ENCODE peak calls at places on chromosomes 3 and 15, in six cellular contexts. S is lower lobe of right lung, Z is endodermal cell, F is heart left ventricle, Q is right cardiac atrium, N is A549. M is an unnamed sample.

GRCh38 chr15:31434418-31435255 is 108.0 kb downstream of the KLF13 start:
- DNase-seq in F (peak), N (no peak), Q (peak), Z (no peak), S (peak), M (no peak)

GRCh38 chr3:57127849-57128566 is 37.1 kb downstream of the IL17RD start:
- DNase-seq in Z (no peak), S (no peak), F (no peak), N (no peak), Q (no peak), M (peak)

GRCh38 chr3:48186993-48187578 is 1.1 kb downstream of the CDC25A start:
- DNase-seq in F (no peak), Z (no peak), Q (no peak), S (no peak), N (no peak), M (peak)

GRCh38 chr15:82851981-82852511 is 42.6 kb downstream of the WHAMM start:
- DNase-seq in N (no peak), Q (no peak), F (no peak), S (no peak), Z (no peak), M (no peak)

GRCh38 chr3:12357456-12357855 is 68.6 kb downstream of the PPARG start:
- DNase-seq in S (no peak), Q (no peak), F (no peak), N (no peak), Z (no peak), M (no peak)

GRCh38 chr3:100574536-100574935 is 34.9 kb upstream of the ADGRG7 start:
- DNase-seq in F (no peak), N (no peak), Q (no peak), Z (no peak), S (no peak), M (no peak)

GRCh38 chr3:195886181-195887141 is 21.9 kb downstream of the TNK2 start:
- DNase-seq in F (peak), S (no peak), Q (peak), Z (no peak), N (no peak), M (peak)

GRCh38 chr3:196454935-196455334 is 22.7 kb upstream of the UBXN7 start:
- DNase-seq in F (no peak), Q (no peak), N (no peak), S (no peak), Z (no peak), M (no peak)

GRCh38 chr15:88635343-88635742 is 3.5 kb upstream of the ISG20 start:
- DNase-seq in S (no peak), Z (no peak), Q (no peak), N (no peak), F (no peak), M (no peak)

GRCh38 chr3:127404614-127405598 is 117.1 kb upstream of the PRR20G start:
- DNase-seq in F (no peak), S (peak), Z (peak), N (no peak), Q (no peak), M (no peak)

GRCh38 chr3:87000940-87001339 is 10.0 kb upstream of the VGLL3 start:
- DNase-seq in F (no peak), Z (no peak), N (no peak), S (no peak), Q (no peak), M (no peak)

GRCh38 chr3:188959013-188959412 is 212.8 kb upstream of the TPRG1 start:
- DNase-seq in N (no peak), F (no peak), S (no peak), Z (no peak), Q (no peak), M (no peak)

GRCh38 chr3:120673116-120673515 is 8.9 kb downstream of the HGD start:
- DNase-seq in F (no peak), S (no peak), Q (no peak), Z (no peak), N (no peak), M (no peak)

GRCh38 chr3:23685484-23686258 is 120.1 kb upstream of the UBE2E1 start:
- DNase-seq in N (peak), S (no peak), Q (peak), Z (no peak), F (peak), M (no peak)

GRCh38 chr3:49880581-49881328 is 11.0 kb upstream of the CAMKV start:
- DNase-seq in S (no peak), Q (no peak), F (no peak), Z (peak), N (no peak), M (peak)

GRCh38 chr15:77419050-77419835 is 661 bp downstream of the PEAK1 start:
- DNase-seq in F (peak), S (peak), Q (peak), N (peak), Z (peak), M (peak)
- H3K27ac ChIP-seq in F (peak), S (peak), Q (peak), N (peak), Z (no peak), M (peak)

DNA sequence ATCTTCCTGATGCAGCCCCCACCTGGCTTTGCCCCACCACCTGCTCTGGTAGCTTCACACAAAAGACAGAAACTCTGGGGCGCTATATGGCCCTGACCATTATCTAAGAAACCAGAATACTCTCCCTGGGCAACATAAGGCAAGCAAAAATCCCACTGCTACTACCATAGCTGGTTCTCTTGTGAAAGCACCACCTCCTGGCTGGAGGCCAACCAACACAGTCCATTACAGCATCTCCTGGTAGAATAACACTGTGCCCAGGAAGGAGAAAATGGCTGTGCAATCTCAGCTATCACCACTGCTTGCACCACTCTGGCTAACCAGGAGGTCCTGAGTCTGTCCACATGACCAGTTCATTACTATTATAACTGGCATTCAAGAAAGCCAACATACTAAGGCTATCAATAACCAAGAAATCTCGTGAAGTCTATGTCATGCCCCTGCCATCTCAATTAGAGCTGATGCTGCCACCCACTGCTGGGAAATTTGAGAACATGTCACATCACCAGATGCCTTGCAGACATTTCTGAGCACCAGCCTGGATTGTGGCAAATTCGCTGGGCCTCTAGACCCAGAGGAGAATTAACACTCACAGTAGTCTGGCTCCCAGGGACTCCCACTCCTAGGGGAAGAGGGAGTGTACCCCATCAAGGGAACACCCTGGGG is 1114.8 kb downstream of the ROBO2 start:
- DNase-seq in Z (no peak), Q (peak), S (peak), N (no peak), F (no peak), M (no peak)
- H3K27ac ChIP-seq in Z (no peak), Q (no peak), S (no peak), N (no peak), F (no peak), M (no peak)

GRCh38 chr3:118055381-118055780 is 979.3 kb downstream of the IGSF11 start:
- DNase-seq in F (no peak), Q (no peak), N (no peak), Z (no peak), S (no peak), M (no peak)

GRCh38 chr3:118057086-118057485 is 977.6 kb downstream of the IGSF11 start:
- DNase-seq in S (no peak), F (no peak), N (no peak), Q (no peak), Z (no peak), M (no peak)

GRCh38 chr3:118059096-118059495 is 975.5 kb downstream of the IGSF11 start:
- DNase-seq in N (no peak), S (no peak), Z (no peak), Q (no peak), F (no peak), M (no peak)
- H3K27ac ChIP-seq in N (no peak), S (no peak), Z (no peak), Q (no peak), F (no peak), M (no peak)

DNA sequence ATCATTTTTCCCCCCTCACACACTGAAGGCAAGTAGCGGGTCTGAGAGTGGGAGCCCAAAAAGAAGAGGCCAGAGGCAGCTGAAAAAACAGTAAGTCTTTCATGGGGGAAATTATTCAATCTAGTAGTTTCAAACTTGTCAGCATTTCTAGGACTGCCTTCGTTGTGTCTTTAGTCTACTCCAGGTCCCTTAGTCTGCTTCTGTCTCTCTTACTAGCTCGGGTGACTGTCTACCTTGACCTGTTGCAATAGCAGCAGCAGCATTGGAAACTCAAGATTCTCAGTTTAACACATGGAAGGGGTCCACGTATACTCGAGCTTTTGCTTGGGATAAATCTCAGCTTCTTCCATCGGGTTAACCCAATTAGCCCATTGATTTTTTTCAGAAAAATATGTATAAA is 28.9 kb downstream of the CHD2 start:
- DNase-seq in N (no peak), Q (no peak), S (no peak), Z (no peak), F (no peak), M (no peak)
- H3K27ac ChIP-seq in N (no peak), Q (no peak), S (no peak), Z (no peak), F (no peak), M (no peak)

GRCh38 chr3:124845406-124845805 is 41.8 kb downstream of the ITGB5 start:
- DNase-seq in Q (peak), Z (no peak), F (peak), N (no peak), S (no peak), M (no peak)
- H3K27ac ChIP-seq in Q (peak), Z (no peak), F (peak), N (peak), S (peak), M (no peak)

GRCh38 chr3:177596822-177597271 is 399.6 kb upstream of the TBL1XR1 start:
- DNase-seq in Q (no peak), N (no peak), F (no peak), Z (no peak), S (no peak), M (no peak)
- H3K27ac ChIP-seq in Q (peak), N (peak), F (peak), Z (no peak), S (peak), M (no peak)

GRCh38 chr3:53169832-53170324 is 8.9 kb downstream of the PRKCD start:
- DNase-seq in N (no peak), S (no peak), Z (no peak), F (no peak), Q (no peak), M (no peak)

GRCh38 chr3:53168175-53168923 is 7.3 kb downstream of the PRKCD start:
- DNase-seq in Q (peak), F (peak), S (peak), N (no peak), Z (no peak), M (no peak)

GRCh38 chr3:53170325-53171108 is 9.5 kb downstream of the PRKCD start:
- DNase-seq in F (peak), N (no peak), S (peak), Z (no peak), Q (no peak), M (no peak)

GRCh38 chr3:53167418-53168174 is 6.6 kb downstream of the PRKCD start:
- DNase-seq in Q (no peak), N (no peak), F (no peak), S (no peak), Z (no peak), M (no peak)

GRCh38 chr3:53169045-53169831 is 8.2 kb downstream of the PRKCD start:
- DNase-seq in Z (peak), N (no peak), Q (no peak), S (peak), F (no peak), M (peak)
- H3K27ac ChIP-seq in Z (peak), N (no peak), Q (no peak), S (peak), F (no peak), M (no peak)

DNA sequence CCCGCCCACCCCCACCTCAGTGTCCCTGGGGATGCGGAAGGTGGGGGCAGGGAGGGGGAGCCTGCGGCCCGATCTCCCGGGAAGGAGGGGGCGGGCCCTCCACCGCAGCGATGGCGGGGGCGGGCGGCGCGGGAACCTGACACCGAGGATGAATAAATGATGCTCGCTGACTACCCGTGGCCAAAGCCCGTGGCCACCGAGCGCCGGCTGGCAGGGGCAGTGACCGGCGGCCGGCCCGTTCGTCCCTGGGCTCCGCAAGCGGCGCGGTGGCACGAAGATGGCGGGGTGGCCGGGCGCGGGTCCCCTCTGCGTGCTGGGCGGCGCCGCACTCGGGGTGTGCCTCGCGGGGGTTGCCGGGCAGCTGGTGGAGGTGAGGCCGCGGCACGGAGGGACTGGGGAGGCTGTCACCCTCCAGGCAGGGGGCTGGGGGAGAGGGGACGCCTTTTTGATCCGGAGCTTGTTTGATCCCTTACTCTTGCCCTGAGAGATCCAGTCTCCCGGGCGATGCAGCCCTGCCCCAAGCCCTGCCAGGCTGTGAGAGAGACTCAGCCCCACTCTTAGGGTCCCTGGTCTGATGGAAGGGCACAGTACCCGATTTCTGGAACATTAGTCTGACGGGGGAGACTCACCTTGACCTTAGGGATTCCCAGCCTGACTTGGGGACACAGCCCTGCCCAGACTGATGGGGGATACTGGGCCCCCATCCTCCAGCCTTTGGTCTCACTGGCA is at the start of gene TMIE:
- DNase-seq in Q (no peak), Z (no peak), S (no peak), F (peak), N (no peak), M (no peak)
- H3K27ac ChIP-seq in Q (no peak), Z (no peak), S (peak), F (peak), N (no peak), M (no peak)